ENCODE peak calls at places on chromosomes 1 and 21, in ten cellular contexts. One of them, this sample, is unnamed.

GRCh38 chr1:119838255-119838654 is 27.0 kb upstream of the REG4 start:
- DNase-seq in dorsolateral prefrontal cortex: no peak
- DNase-seq in stimulated activated CD4-positive, alpha-beta T cell treated with anti-CD3 and anti-CD28 coated beads, Interleukin-2, amount 100 ng/mL, for 48 hours: no peak
- DNase-seq in T follicular helper cell: no peak
- DNase-seq in HFF-Myc: no peak
- DNase-seq in cardiac muscle cell: no peak
- DNase-seq in HCEC 1CT: no peak
- DNase-seq in NCI-H1417 treated with DMSO at 0.1 percent for 48 hours: no peak
- DNase-seq in RPMI8226: no peak
- DNase-seq in stimulated activated effector memory CD8-positive, alpha-beta T cell treated with anti-CD3 and anti-CD28 coated beads, Interleukin-12 subunit alpha, Interleukin-12 subunit beta, amount 100 ng/mL, for 72 hours: no peak
- DNase-seq in this sample: no peak

GRCh38 chr1:165306543-165307434 is 49.7 kb downstream of the LMX1A start:
- DNase-seq in stimulated activated CD4-positive, alpha-beta T cell treated with anti-CD3 and anti-CD28 coated beads, Interleukin-2, amount 100 ng/mL, for 48 hours: no peak
- DNase-seq in HCEC 1CT: no peak
- DNase-seq in T follicular helper cell: no peak
- DNase-seq in HFF-Myc: no peak
- DNase-seq in NCI-H1417 treated with DMSO at 0.1 percent for 48 hours: no peak
- DNase-seq in cardiac muscle cell: no peak
- DNase-seq in stimulated activated effector memory CD8-positive, alpha-beta T cell treated with anti-CD3 and anti-CD28 coated beads, Interleukin-12 subunit alpha, Interleukin-12 subunit beta, amount 100 ng/mL, for 72 hours: no peak
- DNase-seq in dorsolateral prefrontal cortex: no peak
- DNase-seq in RPMI8226: no peak
- DNase-seq in this sample: no peak

GRCh38 chr1:112927462-112927971 is 28.5 kb downstream of the SLC16A1 start:
- DNase-seq in RPMI8226: no peak
- DNase-seq in stimulated activated CD4-positive, alpha-beta T cell treated with anti-CD3 and anti-CD28 coated beads, Interleukin-2, amount 100 ng/mL, for 48 hours: no peak
- DNase-seq in HFF-Myc: no peak
- DNase-seq in HCEC 1CT: no peak
- DNase-seq in NCI-H1417 treated with DMSO at 0.1 percent for 48 hours: no peak
- DNase-seq in T follicular helper cell: no peak
- DNase-seq in dorsolateral prefrontal cortex: no peak
- DNase-seq in stimulated activated effector memory CD8-positive, alpha-beta T cell treated with anti-CD3 and anti-CD28 coated beads, Interleukin-12 subunit alpha, Interleukin-12 subunit beta, amount 100 ng/mL, for 72 hours: no peak
- DNase-seq in cardiac muscle cell: no peak
- DNase-seq in this sample: no peak

GRCh38 chr21:41426656-41427311 is 745 bp downstream of the MX1 start:
- DNase-seq in HFF-Myc: no peak
- DNase-seq in dorsolateral prefrontal cortex: no peak
- DNase-seq in stimulated activated CD4-positive, alpha-beta T cell treated with anti-CD3 and anti-CD28 coated beads, Interleukin-2, amount 100 ng/mL, for 48 hours: no peak
- DNase-seq in cardiac muscle cell: no peak
- DNase-seq in RPMI8226: no peak
- DNase-seq in T follicular helper cell: no peak
- DNase-seq in NCI-H1417 treated with DMSO at 0.1 percent for 48 hours: no peak
- DNase-seq in HCEC 1CT: no peak
- DNase-seq in stimulated activated effector memory CD8-positive, alpha-beta T cell treated with anti-CD3 and anti-CD28 coated beads, Interleukin-12 subunit alpha, Interleukin-12 subunit beta, amount 100 ng/mL, for 72 hours: no peak
- DNase-seq in this sample: no peak

GRCh38 chr1:157400766-157401165 is 151.5 kb downstream of the FCRL5 start:
- DNase-seq in HFF-Myc: no peak
- DNase-seq in stimulated activated effector memory CD8-positive, alpha-beta T cell treated with anti-CD3 and anti-CD28 coated beads, Interleukin-12 subunit alpha, Interleukin-12 subunit beta, amount 100 ng/mL, for 72 hours: no peak
- DNase-seq in HCEC 1CT: no peak
- DNase-seq in cardiac muscle cell: no peak
- DNase-seq in RPMI8226: no peak
- DNase-seq in NCI-H1417 treated with DMSO at 0.1 percent for 48 hours: no peak
- DNase-seq in dorsolateral prefrontal cortex: no peak
- DNase-seq in stimulated activated CD4-positive, alpha-beta T cell treated with anti-CD3 and anti-CD28 coated beads, Interleukin-2, amount 100 ng/mL, for 48 hours: no peak
- DNase-seq in T follicular helper cell: no peak
- DNase-seq in this sample: no peak

GRCh38 chr1:225642177-225642576 is 10.7 kb downstream of the ENAH start:
- DNase-seq in stimulated activated CD4-positive, alpha-beta T cell treated with anti-CD3 and anti-CD28 coated beads, Interleukin-2, amount 100 ng/mL, for 48 hours: no peak
- DNase-seq in HCEC 1CT: peak
- DNase-seq in T follicular helper cell: no peak
- DNase-seq in stimulated activated effector memory CD8-positive, alpha-beta T cell treated with anti-CD3 and anti-CD28 coated beads, Interleukin-12 subunit alpha, Interleukin-12 subunit beta, amount 100 ng/mL, for 72 hours: no peak
- DNase-seq in HFF-Myc: no peak
- DNase-seq in NCI-H1417 treated with DMSO at 0.1 percent for 48 hours: no peak
- DNase-seq in RPMI8226: no peak
- DNase-seq in cardiac muscle cell: no peak
- DNase-seq in dorsolateral prefrontal cortex: no peak
- DNase-seq in this sample: no peak

GRCh38 chr1:7224081-7224534 is 438.9 kb downstream of the CAMTA1 start:
- DNase-seq in HFF-Myc: no peak
- DNase-seq in dorsolateral prefrontal cortex: no peak
- DNase-seq in T follicular helper cell: no peak
- DNase-seq in RPMI8226: no peak
- DNase-seq in stimulated activated effector memory CD8-positive, alpha-beta T cell treated with anti-CD3 and anti-CD28 coated beads, Interleukin-12 subunit alpha, Interleukin-12 subunit beta, amount 100 ng/mL, for 72 hours: no peak
- DNase-seq in HCEC 1CT: no peak
- DNase-seq in NCI-H1417 treated with DMSO at 0.1 percent for 48 hours: no peak
- DNase-seq in stimulated activated CD4-positive, alpha-beta T cell treated with anti-CD3 and anti-CD28 coated beads, Interleukin-2, amount 100 ng/mL, for 48 hours: no peak
- DNase-seq in cardiac muscle cell: no peak
- DNase-seq in this sample: no peak

GRCh38 chr1:180611016-180611930 is 20.5 kb upstream of the XPR1 start:
- DNase-seq in NCI-H1417 treated with DMSO at 0.1 percent for 48 hours: no peak
- DNase-seq in T follicular helper cell: no peak
- DNase-seq in dorsolateral prefrontal cortex: no peak
- DNase-seq in RPMI8226: no peak
- DNase-seq in stimulated activated CD4-positive, alpha-beta T cell treated with anti-CD3 and anti-CD28 coated beads, Interleukin-2, amount 100 ng/mL, for 48 hours: no peak
- DNase-seq in HCEC 1CT: peak
- DNase-seq in stimulated activated effector memory CD8-positive, alpha-beta T cell treated with anti-CD3 and anti-CD28 coated beads, Interleukin-12 subunit alpha, Interleukin-12 subunit beta, amount 100 ng/mL, for 72 hours: no peak
- DNase-seq in cardiac muscle cell: no peak
- DNase-seq in HFF-Myc: no peak
- DNase-seq in this sample: peak

GRCh38 chr1:194161591-194161990 is 975.2 kb upstream of the B3GALT2 start:
- DNase-seq in cardiac muscle cell: no peak
- DNase-seq in dorsolateral prefrontal cortex: no peak
- DNase-seq in T follicular helper cell: no peak
- DNase-seq in RPMI8226: peak
- DNase-seq in NCI-H1417 treated with DMSO at 0.1 percent for 48 hours: no peak
- DNase-seq in HFF-Myc: no peak
- DNase-seq in stimulated activated CD4-positive, alpha-beta T cell treated with anti-CD3 and anti-CD28 coated beads, Interleukin-2, amount 100 ng/mL, for 48 hours: no peak
- DNase-seq in stimulated activated effector memory CD8-positive, alpha-beta T cell treated with anti-CD3 and anti-CD28 coated beads, Interleukin-12 subunit alpha, Interleukin-12 subunit beta, amount 100 ng/mL, for 72 hours: no peak
- DNase-seq in HCEC 1CT: no peak
- DNase-seq in this sample: no peak

GRCh38 chr1:59071289-59071688 is 225.6 kb upstream of the FGGY start:
- DNase-seq in NCI-H1417 treated with DMSO at 0.1 percent for 48 hours: no peak
- DNase-seq in stimulated activated effector memory CD8-positive, alpha-beta T cell treated with anti-CD3 and anti-CD28 coated beads, Interleukin-12 subunit alpha, Interleukin-12 subunit beta, amount 100 ng/mL, for 72 hours: no peak
- DNase-seq in dorsolateral prefrontal cortex: no peak
- DNase-seq in HFF-Myc: no peak
- DNase-seq in cardiac muscle cell: no peak
- DNase-seq in HCEC 1CT: no peak
- DNase-seq in stimulated activated CD4-positive, alpha-beta T cell treated with anti-CD3 and anti-CD28 coated beads, Interleukin-2, amount 100 ng/mL, for 48 hours: no peak
- DNase-seq in RPMI8226: no peak
- DNase-seq in T follicular helper cell: no peak
- DNase-seq in this sample: peak

GRCh38 chr1:43367026-43367903 is 546 bp downstream of the ELOVL1 start:
- DNase-seq in T follicular helper cell: no peak
- DNase-seq in RPMI8226: peak
- DNase-seq in stimulated activated CD4-positive, alpha-beta T cell treated with anti-CD3 and anti-CD28 coated beads, Interleukin-2, amount 100 ng/mL, for 48 hours: no peak
- DNase-seq in HCEC 1CT: peak
- DNase-seq in dorsolateral prefrontal cortex: no peak
- DNase-seq in HFF-Myc: no peak
- DNase-seq in NCI-H1417 treated with DMSO at 0.1 percent for 48 hours: no peak
- DNase-seq in cardiac muscle cell: no peak
- DNase-seq in stimulated activated effector memory CD8-positive, alpha-beta T cell treated with anti-CD3 and anti-CD28 coated beads, Interleukin-12 subunit alpha, Interleukin-12 subunit beta, amount 100 ng/mL, for 72 hours: peak
- DNase-seq in this sample: no peak

GRCh38 chr1:93576346-93576745 is 105.3 kb downstream of the BCAR3 start:
- DNase-seq in T follicular helper cell: no peak
- DNase-seq in HFF-Myc: peak
- DNase-seq in cardiac muscle cell: no peak
- DNase-seq in HCEC 1CT: no peak
- DNase-seq in dorsolateral prefrontal cortex: no peak
- DNase-seq in stimulated activated effector memory CD8-positive, alpha-beta T cell treated with anti-CD3 and anti-CD28 coated beads, Interleukin-12 subunit alpha, Interleukin-12 subunit beta, amount 100 ng/mL, for 72 hours: no peak
- DNase-seq in RPMI8226: no peak
- DNase-seq in NCI-H1417 treated with DMSO at 0.1 percent for 48 hours: peak
- DNase-seq in stimulated activated CD4-positive, alpha-beta T cell treated with anti-CD3 and anti-CD28 coated beads, Interleukin-2, amount 100 ng/mL, for 48 hours: no peak
- DNase-seq in this sample: no peak

GRCh38 chr1:197466813-197467212 is 198.8 kb downstream of the CRB1 start:
- DNase-seq in stimulated activated CD4-positive, alpha-beta T cell treated with anti-CD3 and anti-CD28 coated beads, Interleukin-2, amount 100 ng/mL, for 48 hours: no peak
- DNase-seq in HCEC 1CT: no peak
- DNase-seq in dorsolateral prefrontal cortex: no peak
- DNase-seq in cardiac muscle cell: no peak
- DNase-seq in HFF-Myc: no peak
- DNase-seq in NCI-H1417 treated with DMSO at 0.1 percent for 48 hours: no peak
- DNase-seq in T follicular helper cell: no peak
- DNase-seq in RPMI8226: no peak
- DNase-seq in stimulated activated effector memory CD8-positive, alpha-beta T cell treated with anti-CD3 and anti-CD28 coated beads, Interleukin-12 subunit alpha, Interleukin-12 subunit beta, amount 100 ng/mL, for 72 hours: no peak
- DNase-seq in this sample: no peak

GRCh38 chr1:201050515-201051277 is 27.2 kb upstream of the KIF21B start:
- DNase-seq in RPMI8226: no peak
- DNase-seq in stimulated activated CD4-positive, alpha-beta T cell treated with anti-CD3 and anti-CD28 coated beads, Interleukin-2, amount 100 ng/mL, for 48 hours: no peak
- DNase-seq in stimulated activated effector memory CD8-positive, alpha-beta T cell treated with anti-CD3 and anti-CD28 coated beads, Interleukin-12 subunit alpha, Interleukin-12 subunit beta, amount 100 ng/mL, for 72 hours: no peak
- DNase-seq in HCEC 1CT: peak
- DNase-seq in T follicular helper cell: no peak
- DNase-seq in NCI-H1417 treated with DMSO at 0.1 percent for 48 hours: no peak
- DNase-seq in dorsolateral prefrontal cortex: no peak
- DNase-seq in cardiac muscle cell: no peak
- DNase-seq in HFF-Myc: no peak
- DNase-seq in this sample: no peak

GRCh38 chr1:34166191-34167090 is 1.4 kb upstream of the CSMD2 start:
- DNase-seq in stimulated activated CD4-positive, alpha-beta T cell treated with anti-CD3 and anti-CD28 coated beads, Interleukin-2, amount 100 ng/mL, for 48 hours: no peak
- DNase-seq in dorsolateral prefrontal cortex: peak
- DNase-seq in HCEC 1CT: no peak
- DNase-seq in NCI-H1417 treated with DMSO at 0.1 percent for 48 hours: no peak
- DNase-seq in T follicular helper cell: no peak
- DNase-seq in cardiac muscle cell: no peak
- DNase-seq in stimulated activated effector memory CD8-positive, alpha-beta T cell treated with anti-CD3 and anti-CD28 coated beads, Interleukin-12 subunit alpha, Interleukin-12 subunit beta, amount 100 ng/mL, for 72 hours: no peak
- DNase-seq in HFF-Myc: no peak
- DNase-seq in RPMI8226: peak
- DNase-seq in this sample: no peak

GRCh38 chr21:24375201-24375600 is 1232.1 kb downstream of the MRPL39 start:
- DNase-seq in cardiac muscle cell: no peak
- DNase-seq in dorsolateral prefrontal cortex: no peak
- DNase-seq in HCEC 1CT: no peak
- DNase-seq in stimulated activated effector memory CD8-positive, alpha-beta T cell treated with anti-CD3 and anti-CD28 coated beads, Interleukin-12 subunit alpha, Interleukin-12 subunit beta, amount 100 ng/mL, for 72 hours: no peak
- DNase-seq in stimulated activated CD4-positive, alpha-beta T cell treated with anti-CD3 and anti-CD28 coated beads, Interleukin-2, amount 100 ng/mL, for 48 hours: peak
- DNase-seq in T follicular helper cell: no peak
- DNase-seq in NCI-H1417 treated with DMSO at 0.1 percent for 48 hours: no peak
- DNase-seq in RPMI8226: peak
- DNase-seq in HFF-Myc: no peak
- DNase-seq in this sample: peak

GRCh38 chr1:226408285-226409184 is 642 bp upstream of the PARP1 start:
- DNase-seq in cardiac muscle cell: no peak
- DNase-seq in stimulated activated CD4-positive, alpha-beta T cell treated with anti-CD3 and anti-CD28 coated beads, Interleukin-2, amount 100 ng/mL, for 48 hours: no peak
- DNase-seq in stimulated activated effector memory CD8-positive, alpha-beta T cell treated with anti-CD3 and anti-CD28 coated beads, Interleukin-12 subunit alpha, Interleukin-12 subunit beta, amount 100 ng/mL, for 72 hours: no peak
- DNase-seq in NCI-H1417 treated with DMSO at 0.1 percent for 48 hours: no peak
- DNase-seq in dorsolateral prefrontal cortex: no peak
- DNase-seq in HCEC 1CT: no peak
- DNase-seq in T follicular helper cell: no peak
- DNase-seq in RPMI8226: no peak
- DNase-seq in HFF-Myc: no peak
- DNase-seq in this sample: no peak

GRCh38 chr1:11690132-11690668 is 1.3 kb upstream of the DRAXIN start:
- DNase-seq in NCI-H1417 treated with DMSO at 0.1 percent for 48 hours: no peak
- DNase-seq in stimulated activated effector memory CD8-positive, alpha-beta T cell treated with anti-CD3 and anti-CD28 coated beads, Interleukin-12 subunit alpha, Interleukin-12 subunit beta, amount 100 ng/mL, for 72 hours: no peak
- DNase-seq in dorsolateral prefrontal cortex: no peak
- DNase-seq in cardiac muscle cell: no peak
- DNase-seq in RPMI8226: peak
- DNase-seq in HCEC 1CT: no peak
- DNase-seq in HFF-Myc: no peak
- DNase-seq in T follicular helper cell: no peak
- DNase-seq in stimulated activated CD4-positive, alpha-beta T cell treated with anti-CD3 and anti-CD28 coated beads, Interleukin-2, amount 100 ng/mL, for 48 hours: no peak
- DNase-seq in this sample: no peak

GRCh38 chr1:76465030-76465429 is 390.5 kb downstream of the ST6GALNAC3 start:
- DNase-seq in HCEC 1CT: peak
- DNase-seq in cardiac muscle cell: no peak
- DNase-seq in stimulated activated CD4-positive, alpha-beta T cell treated with anti-CD3 and anti-CD28 coated beads, Interleukin-2, amount 100 ng/mL, for 48 hours: no peak
- DNase-seq in stimulated activated effector memory CD8-positive, alpha-beta T cell treated with anti-CD3 and anti-CD28 coated beads, Interleukin-12 subunit alpha, Interleukin-12 subunit beta, amount 100 ng/mL, for 72 hours: no peak
- DNase-seq in NCI-H1417 treated with DMSO at 0.1 percent for 48 hours: no peak
- DNase-seq in RPMI8226: no peak
- DNase-seq in dorsolateral prefrontal cortex: no peak
- DNase-seq in HFF-Myc: no peak
- DNase-seq in T follicular helper cell: no peak
- DNase-seq in this sample: no peak

GRCh38 chr1:234234199-234234598 is 139.1 kb upstream of the COA6 start:
- DNase-seq in T follicular helper cell: no peak
- DNase-seq in stimulated activated CD4-positive, alpha-beta T cell treated with anti-CD3 and anti-CD28 coated beads, Interleukin-2, amount 100 ng/mL, for 48 hours: no peak
- DNase-seq in HFF-Myc: no peak
- DNase-seq in NCI-H1417 treated with DMSO at 0.1 percent for 48 hours: no peak
- DNase-seq in dorsolateral prefrontal cortex: no peak
- DNase-seq in HCEC 1CT: no peak
- DNase-seq in RPMI8226: no peak
- DNase-seq in cardiac muscle cell: no peak
- DNase-seq in stimulated activated effector memory CD8-positive, alpha-beta T cell treated with anti-CD3 and anti-CD28 coated beads, Interleukin-12 subunit alpha, Interleukin-12 subunit beta, amount 100 ng/mL, for 72 hours: no peak
- DNase-seq in this sample: no peak

GRCh38 chr1:55400560-55400959 is 185.4 kb upstream of the USP24 start:
- DNase-seq in RPMI8226: peak
- DNase-seq in HCEC 1CT: no peak
- DNase-seq in T follicular helper cell: no peak
- DNase-seq in stimulated activated effector memory CD8-positive, alpha-beta T cell treated with anti-CD3 and anti-CD28 coated beads, Interleukin-12 subunit alpha, Interleukin-12 subunit beta, amount 100 ng/mL, for 72 hours: no peak
- DNase-seq in HFF-Myc: peak
- DNase-seq in NCI-H1417 treated with DMSO at 0.1 percent for 48 hours: no peak
- DNase-seq in cardiac muscle cell: no peak
- DNase-seq in dorsolateral prefrontal cortex: no peak
- DNase-seq in stimulated activated CD4-positive, alpha-beta T cell treated with anti-CD3 and anti-CD28 coated beads, Interleukin-2, amount 100 ng/mL, for 48 hours: no peak
- DNase-seq in this sample: no peak

GRCh38 chr1:196933531-196934189 is 9.9 kb upstream of the CFHR2 start:
- DNase-seq in stimulated activated CD4-positive, alpha-beta T cell treated with anti-CD3 and anti-CD28 coated beads, Interleukin-2, amount 100 ng/mL, for 48 hours: no peak
- DNase-seq in T follicular helper cell: no peak
- DNase-seq in HFF-Myc: no peak
- DNase-seq in dorsolateral prefrontal cortex: no peak
- DNase-seq in cardiac muscle cell: no peak
- DNase-seq in HCEC 1CT: no peak
- DNase-seq in stimulated activated effector memory CD8-positive, alpha-beta T cell treated with anti-CD3 and anti-CD28 coated beads, Interleukin-12 subunit alpha, Interleukin-12 subunit beta, amount 100 ng/mL, for 72 hours: no peak
- DNase-seq in NCI-H1417 treated with DMSO at 0.1 percent for 48 hours: no peak
- DNase-seq in RPMI8226: peak
- DNase-seq in this sample: no peak

GRCh38 chr1:19156676-19157075 is 53.4 kb downstream of the UBR4 start:
- DNase-seq in T follicular helper cell: no peak
- DNase-seq in dorsolateral prefrontal cortex: no peak
- DNase-seq in HCEC 1CT: peak
- DNase-seq in cardiac muscle cell: no peak
- DNase-seq in stimulated activated CD4-positive, alpha-beta T cell treated with anti-CD3 and anti-CD28 coated beads, Interleukin-2, amount 100 ng/mL, for 48 hours: no peak
- DNase-seq in HFF-Myc: no peak
- DNase-seq in stimulated activated effector memory CD8-positive, alpha-beta T cell treated with anti-CD3 and anti-CD28 coated beads, Interleukin-12 subunit alpha, Interleukin-12 subunit beta, amount 100 ng/mL, for 72 hours: no peak
- DNase-seq in NCI-H1417 treated with DMSO at 0.1 percent for 48 hours: no peak
- DNase-seq in RPMI8226: no peak
- DNase-seq in this sample: peak

GRCh38 chr1:230317823-230318819 is 108.0 kb downstream of the PGBD5 start:
- DNase-seq in stimulated activated effector memory CD8-positive, alpha-beta T cell treated with anti-CD3 and anti-CD28 coated beads, Interleukin-12 subunit alpha, Interleukin-12 subunit beta, amount 100 ng/mL, for 72 hours: no peak
- DNase-seq in stimulated activated CD4-positive, alpha-beta T cell treated with anti-CD3 and anti-CD28 coated beads, Interleukin-2, amount 100 ng/mL, for 48 hours: no peak
- DNase-seq in HCEC 1CT: no peak
- DNase-seq in cardiac muscle cell: peak
- DNase-seq in RPMI8226: peak
- DNase-seq in HFF-Myc: no peak
- DNase-seq in dorsolateral prefrontal cortex: no peak
- DNase-seq in T follicular helper cell: no peak
- DNase-seq in NCI-H1417 treated with DMSO at 0.1 percent for 48 hours: no peak
- DNase-seq in this sample: peak

GRCh38 chr1:192441492-192441891 is 124.7 kb downstream of the RGS21 start:
- DNase-seq in stimulated activated effector memory CD8-positive, alpha-beta T cell treated with anti-CD3 and anti-CD28 coated beads, Interleukin-12 subunit alpha, Interleukin-12 subunit beta, amount 100 ng/mL, for 72 hours: no peak
- DNase-seq in HFF-Myc: no peak
- DNase-seq in stimulated activated CD4-positive, alpha-beta T cell treated with anti-CD3 and anti-CD28 coated beads, Interleukin-2, amount 100 ng/mL, for 48 hours: no peak
- DNase-seq in dorsolateral prefrontal cortex: no peak
- DNase-seq in cardiac muscle cell: no peak
- DNase-seq in NCI-H1417 treated with DMSO at 0.1 percent for 48 hours: no peak
- DNase-seq in HCEC 1CT: no peak
- DNase-seq in T follicular helper cell: no peak
- DNase-seq in RPMI8226: no peak
- DNase-seq in this sample: no peak

GRCh38 chr1:11682799-11683198 is 1.9 kb upstream of the MAD2L2 start:
- DNase-seq in T follicular helper cell: no peak
- DNase-seq in RPMI8226: no peak
- DNase-seq in HCEC 1CT: no peak
- DNase-seq in cardiac muscle cell: no peak
- DNase-seq in dorsolateral prefrontal cortex: no peak
- DNase-seq in stimulated activated CD4-positive, alpha-beta T cell treated with anti-CD3 and anti-CD28 coated beads, Interleukin-2, amount 100 ng/mL, for 48 hours: no peak
- DNase-seq in stimulated activated effector memory CD8-positive, alpha-beta T cell treated with anti-CD3 and anti-CD28 coated beads, Interleukin-12 subunit alpha, Interleukin-12 subunit beta, amount 100 ng/mL, for 72 hours: no peak
- DNase-seq in NCI-H1417 treated with DMSO at 0.1 percent for 48 hours: no peak
- DNase-seq in HFF-Myc: no peak
- DNase-seq in this sample: no peak

GRCh38 chr1:110237406-110238152 is 27.5 kb downstream of the KCNC4 start:
- DNase-seq in stimulated activated effector memory CD8-positive, alpha-beta T cell treated with anti-CD3 and anti-CD28 coated beads, Interleukin-12 subunit alpha, Interleukin-12 subunit beta, amount 100 ng/mL, for 72 hours: no peak
- DNase-seq in T follicular helper cell: no peak
- DNase-seq in HFF-Myc: no peak
- DNase-seq in stimulated activated CD4-positive, alpha-beta T cell treated with anti-CD3 and anti-CD28 coated beads, Interleukin-2, amount 100 ng/mL, for 48 hours: no peak
- DNase-seq in HCEC 1CT: no peak
- DNase-seq in RPMI8226: no peak
- DNase-seq in cardiac muscle cell: no peak
- DNase-seq in NCI-H1417 treated with DMSO at 0.1 percent for 48 hours: no peak
- DNase-seq in dorsolateral prefrontal cortex: no peak
- DNase-seq in this sample: peak

GRCh38 chr21:33968082-33968997 is 52.7 kb upstream of the ATP5PO start:
- DNase-seq in stimulated activated effector memory CD8-positive, alpha-beta T cell treated with anti-CD3 and anti-CD28 coated beads, Interleukin-12 subunit alpha, Interleukin-12 subunit beta, amount 100 ng/mL, for 72 hours: no peak
- DNase-seq in HCEC 1CT: peak
- DNase-seq in RPMI8226: no peak
- DNase-seq in T follicular helper cell: no peak
- DNase-seq in HFF-Myc: peak
- DNase-seq in stimulated activated CD4-positive, alpha-beta T cell treated with anti-CD3 and anti-CD28 coated beads, Interleukin-2, amount 100 ng/mL, for 48 hours: no peak
- DNase-seq in dorsolateral prefrontal cortex: no peak
- DNase-seq in NCI-H1417 treated with DMSO at 0.1 percent for 48 hours: no peak
- DNase-seq in cardiac muscle cell: peak
- DNase-seq in this sample: no peak

This sample was measured in HL-60.